ENCODE peak calls at places on chromosomes 3 and 15, in nine cellular contexts. E is breast epithelium; A is CD8-positive, alpha-beta memory T cell; S is tibial nerve; K is tibial artery; F is CD4-positive, alpha-beta T cell; W is HepG2; D is mesenchymal stem cell; T is SJSA1. Z is an unnamed sample.

GRCh38 chr15:37891754-37892368 is 42.6 kb upstream of the TMCO5A start:
- DNase-seq in S (no peak), F (no peak), E (no peak), W (peak; percentile 23), K (no peak), D (peak; percentile 64), A (no peak), T (peak; percentile 58), Z (no peak)

GRCh38 chr3:119783255-119783654 is 1.4 kb downstream of the NR1I2 start:
- DNase-seq in T (no peak), A (no peak), D (no peak), S (no peak), F (no peak), K (no peak), E (no peak), W (no peak), Z (no peak)

GRCh38 chr15:34038023-34038403 is 991 bp downstream of the AVEN start:
- DNase-seq in S (peak; percentile 11), D (no peak), E (no peak), K (no peak), A (no peak), T (no peak), F (no peak), W (no peak), Z (no peak)

GRCh38 chr3:187227658-187228258 is 30.5 kb downstream of the RTP1 start:
- DNase-seq in F (no peak), A (no peak), D (peak; percentile 59), W (no peak), E (no peak), K (no peak), S (no peak), T (peak; percentile 58), Z (no peak)

GRCh38 chr15:98952381-98952803 is 55.2 kb downstream of the PGPEP1L start:
- DNase-seq in A (no peak), D (no peak), W (no peak), S (no peak), F (no peak), K (no peak), E (no peak), T (no peak), Z (no peak)

GRCh38 chr15:40584191-40584590 is 9.9 kb upstream of the KNL1 start:
- DNase-seq in E (no peak), A (no peak), W (no peak), S (no peak), F (no peak), T (no peak), D (no peak), K (no peak), Z (no peak)

GRCh38 chr3:8709801-8710524 is 23.6 kb upstream of the CAV3 start:
- DNase-seq in K (no peak), E (peak; percentile 23), T (no peak), S (no peak), W (peak; percentile 10), D (no peak), F (no peak), A (no peak), Z (no peak)

GRCh38 chr15:95347846-95348245 is 982.7 kb upstream of the NR2F2 start:
- DNase-seq in D (no peak), E (no peak), W (no peak), F (no peak), S (no peak), K (no peak), T (no peak), A (no peak), Z (no peak)

GRCh38 chr15:34754674-34755418 is at the start of gene GJD2:
- DNase-seq in A (no peak), K (no peak), T (no peak), F (no peak), D (no peak), W (no peak), S (no peak), E (no peak), Z (no peak)

GRCh38 chr3:187958432-187959003 is 195.4 kb upstream of the LPP start:
- DNase-seq in A (no peak), K (no peak), S (no peak), F (peak; percentile 61), T (no peak), D (no peak), E (no peak), W (no peak), Z (no peak)

GRCh38 chr15:81725590-81725989 is 320.2 kb downstream of the MEX3B start:
- DNase-seq in F (no peak), W (no peak), A (no peak), T (no peak), D (no peak), S (no peak), K (no peak), E (no peak), Z (no peak)

GRCh38 chr3:976021-976420 is 116.8 kb upstream of the CNTN6 start:
- DNase-seq in E (no peak), S (no peak), A (no peak), F (no peak), K (no peak), T (no peak), D (no peak), W (no peak), Z (no peak)

GRCh38 chr15:77568960-77569646 is 63.6 kb downstream of the LINGO1 start:
- DNase-seq in K (no peak), E (peak; percentile 27), F (no peak), W (peak; percentile 71), D (peak; percentile 60), A (no peak), S (peak; percentile 9), T (no peak), Z (no peak)

GRCh38 chr3:196677353-196677752 is 34.7 kb downstream of the CEP19 start:
- DNase-seq in K (no peak), F (no peak), W (no peak), A (no peak), S (no peak), E (no peak), T (no peak), D (no peak), Z (no peak)

GRCh38 chr15:70426065-70426821 is 328.5 kb upstream of the TLE3 start:
- DNase-seq in W (no peak), F (no peak), K (no peak), E (no peak), A (no peak), D (no peak), T (peak; percentile 52), S (no peak), Z (no peak)

GRCh38 chr15:88274534-88275460 is 18.3 kb upstream of the NTRK3 start:
- DNase-seq in D (peak; percentile 58), S (peak; percentile 65), A (peak; percentile 4), E (peak; percentile 23), W (peak; percentile 7), K (peak; percentile 52), F (peak; percentile 43), T (peak; percentile 24), Z (peak; percentile 63)

GRCh38 chr3:187713504-187713903 is 11.1 kb upstream of the RTP2 start:
- DNase-seq in W (peak; percentile 61), A (peak; percentile 10), F (no peak), S (no peak), E (no peak), K (no peak), T (peak; percentile 10), D (peak; percentile 45), Z (no peak)

GRCh38 chr15:64754663-64755426 is 20.5 kb downstream of the RBPMS2 start:
- DNase-seq in K (no peak), A (no peak), D (no peak), S (no peak), E (no peak), F (no peak), W (no peak), T (no peak), Z (no peak)

GRCh38 chr3:172089250-172089649 is 49.9 kb downstream of the FNDC3B start:
- DNase-seq in K (no peak), W (no peak), D (peak; percentile 84), S (no peak), T (no peak), F (no peak), A (no peak), E (no peak), Z (no peak)
- H3K27ac ChIP-seq in K (no peak overlapping the region), W (peak overlapping the region; percentile 13), D (no peak overlapping the region), S (no peak overlapping the region), T (no peak overlapping the region), F (no peak overlapping the region), A (no peak overlapping the region), E (no peak overlapping the region), Z (no peak overlapping the region)

GRCh38 chr3:141482250-141482937 is 4.4 kb upstream of the RASA2 start:
- DNase-seq in E (no peak), A (no peak), W (peak; percentile 90), F (no peak), K (no peak), T (peak; percentile 80), S (no peak), D (peak; percentile 22), Z (no peak)
- H3K27ac ChIP-seq in E (no peak overlapping the region), A (no peak overlapping the region), W (no peak overlapping the region), F (no peak overlapping the region), K (no peak overlapping the region), T (peak overlapping the region; percentile 33), S (no peak overlapping the region), D (peak overlapping the region; percentile 41), Z (no peak overlapping the region)

GRCh38 chr15:90930861-90931629 is 1.3 kb downstream of the HDDC3 start:
- DNase-seq in S (no peak), E (no peak), F (no peak), W (no peak), A (no peak), D (no peak), T (no peak), K (no peak), Z (no peak)
- H3K27ac ChIP-seq in S (peak overlapping the region; percentile 94), E (peak overlapping the region; percentile 96), F (peak overlapping the region; percentile 85), W (peak overlapping the region; percentile 96), A (peak overlapping the region; percentile 93), D (no peak overlapping the region), T (no peak overlapping the region), K (peak overlapping the region; percentile 95), Z (peak overlapping the region; percentile 92)

GRCh38 chr15:71752085-71752484 is 58.3 kb upstream of the NR2E3 start:
- DNase-seq in K (no peak), D (no peak), T (no peak), E (no peak), A (no peak), F (no peak), W (no peak), S (no peak), Z (no peak)

GRCh38 chr15:71747128-71748083 is 62.9 kb upstream of the NR2E3 start:
- DNase-seq in T (peak; percentile 93), F (no peak), A (no peak), W (peak; percentile 87), S (no peak), D (peak; percentile 92), E (no peak), K (no peak), Z (no peak)

GRCh38 chr15:71746719-71747118 is 63.6 kb upstream of the NR2E3 start:
- DNase-seq in E (peak; percentile 23), D (no peak), K (no peak), A (no peak), S (no peak), T (no peak), F (no peak), W (peak; percentile 24), Z (no peak)

GRCh38 chr15:71749500-71749899 is 60.9 kb upstream of the NR2E3 start:
- DNase-seq in A (no peak), T (no peak), E (no peak), S (no peak), K (no peak), W (no peak), F (no peak), D (no peak), Z (no peak)

DNA sequence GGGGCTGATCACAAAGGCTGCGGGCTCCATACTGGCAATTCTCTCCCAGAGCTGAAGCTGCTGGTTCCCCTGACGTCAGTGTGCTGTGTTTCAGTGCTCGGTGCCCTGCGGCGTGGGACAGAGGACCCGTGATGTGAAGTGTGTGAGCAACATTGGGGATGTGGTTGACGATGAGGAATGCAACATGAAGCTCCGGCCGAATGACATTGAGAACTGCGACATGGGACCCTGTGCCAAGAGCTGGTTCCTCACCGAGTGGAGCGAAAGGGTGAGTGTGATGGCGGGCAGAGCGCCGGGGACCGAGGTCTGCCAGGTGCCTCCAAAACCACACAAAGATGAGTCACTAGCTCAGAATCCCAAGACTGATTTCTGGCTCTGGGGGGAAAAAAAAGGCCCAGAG is 62.0 kb upstream of the NR2E3 start:
- DNase-seq in S (no peak), E (no peak), D (peak; percentile 62), T (peak; percentile 91), K (no peak), W (no peak), F (no peak), A (no peak), Z (no peak)
- H3K27ac ChIP-seq in S (no peak overlapping the region), E (peak overlapping the region; percentile 54), D (peak overlapping the region; percentile 99), T (peak overlapping the region; percentile 94), K (no peak overlapping the region), W (peak overlapping the region; percentile 4), F (no peak overlapping the region), A (no peak overlapping the region), Z (no peak overlapping the region)